ENCODE peak calls at places on chromosome 2, in ten cellular contexts. O is AG08395; B is adrenal gland; Q is NCI-H510A treated with DMSO at 0.1 percent for 48 hours; R is NCI-H1694; J is RCC 7860; K is NCI-H774; W is activated CD8-positive, alpha-beta memory T cell treated with anti-CD3 and anti-CD28 coated beads, Interleukin-2, amount 10 ng/mL, durations not matched to agents 7 days and 5 days; M is NCI-H2171 treated with DMSO at 0.1 percent for 48 hours; V is T-helper 17 cell. U is an unnamed sample.

GRCh38 chr2:177880278-177880677 is 192.3 kb downstream of the PDE11A start:
- DNase-seq in W (no peak), V (no peak), R (no peak), M (no peak), O (no peak), K (no peak), B (no peak), J (no peak), Q (no peak), U (no peak)

GRCh38 chr2:74777161-74777900 is 56.6 kb upstream of the HK2 start:
- DNase-seq in B (no peak), Q (no peak), W (no peak), R (no peak), J (no peak), K (no peak), M (no peak), O (no peak), V (no peak), U (no peak)

GRCh38 chr2:121649402-121649651 is at the start of gene CLASP1:
- DNase-seq in K (peak; percentile 92), B (peak; percentile 99), W (peak; percentile 97), R (peak; percentile 97), Q (peak; percentile 93), V (peak; percentile 92), M (peak; percentile 99), J (peak; percentile 94), O (peak; percentile 99), U (peak; percentile 98)

GRCh38 chr2:2707111-2708035 is 376.3 kb upstream of the MYT1L start:
- DNase-seq in V (no peak), J (no peak), Q (no peak), K (no peak), R (peak; percentile 55), O (no peak), W (no peak), M (no peak), B (no peak), U (no peak)

GRCh38 chr2:134139615-134140014 is 114.3 kb upstream of the MGAT5 start:
- DNase-seq in B (no peak), M (no peak), Q (peak; percentile 23), R (no peak), J (no peak), O (no peak), W (no peak), V (no peak), K (no peak), U (no peak)

GRCh38 chr2:238684362-238685326 is 163.2 kb upstream of the TWIST2 start:
- DNase-seq in V (no peak), W (no peak), Q (no peak), B (peak; percentile 49), M (no peak), R (no peak), K (no peak), J (peak; percentile 68), O (peak; percentile 97), U (no peak)

GRCh38 chr2:161416633-161417427 is 733 bp downstream of the TBR1 start:
- DNase-seq in Q (no peak), K (no peak), J (no peak), R (no peak), M (no peak), O (no peak), W (no peak), V (no peak), B (no peak), U (no peak)

GRCh38 chr2:127305985-127306585 is 12.1 kb upstream of the ERCC3 start:
- DNase-seq in R (no peak), O (no peak), M (no peak), Q (no peak), K (no peak), V (no peak), W (no peak), B (no peak), J (no peak), U (no peak)

GRCh38 chr2:112174383-112174782 is 36.2 kb downstream of the FBLN7 start:
- DNase-seq in W (no peak), K (no peak), V (no peak), J (no peak), R (no peak), Q (no peak), B (no peak), O (no peak), M (no peak), U (no peak)

GRCh38 chr2:167294031-167294774 is 405.9 kb downstream of the XIRP2 start:
- DNase-seq in K (no peak), O (no peak), Q (no peak), B (peak; percentile 53), J (no peak), M (peak; percentile 34), V (no peak), W (no peak), R (peak; percentile 30), U (peak; percentile 54)

GRCh38 chr2:84959045-84959493 is 11.9 kb upstream of the KCMF1 start:
- DNase-seq in J (peak; percentile 93), B (no peak), K (no peak), V (no peak), M (no peak), W (no peak), Q (no peak), O (peak; percentile 69), R (no peak), U (no peak)